ENCODE peak calls at places on chromosomes 1 and 21, in nine cellular contexts. F, G, T, V, Z, M, U, A and P are unnamed samples.

GRCh38 chr1:17419626-17420328 is 19.7 kb downstream of the RCC2 start:
- DNase-seq in A (peak; percentile 73), T (peak; percentile 36), G (peak; percentile 68), U (peak; percentile 81), V (peak; percentile 84), Z (peak; percentile 63), F (peak; percentile 34), M (peak; percentile 88), P (peak; percentile 65)

GRCh38 chr1:109570414-109570813 is 22.0 kb downstream of the GNAI3 start:
- DNase-seq in Z (peak; percentile 53), V (no peak), T (no peak), G (no peak), F (no peak), M (no peak), A (no peak), U (no peak), P (peak; percentile 67)

GRCh38 chr1:210085359-210085758 is 147.2 kb upstream of the SERTAD4 start:
- DNase-seq in G (no peak), V (no peak), Z (no peak), T (no peak), A (no peak), F (no peak), U (no peak), M (no peak), P (no peak)

GRCh38 chr1:179831852-179832699 is 45.5 kb downstream of the TOR1AIP2 start:
- DNase-seq in A (no peak), T (no peak), F (no peak), U (no peak), Z (peak; percentile 22), V (no peak), G (no peak), M (no peak), P (no peak)

GRCh38 chr1:232596666-232597303 is 33.1 kb downstream of the SIPA1L2 start:
- DNase-seq in T (no peak), M (no peak), U (no peak), Z (no peak), V (no peak), G (no peak), F (peak; percentile 62), A (no peak), P (no peak)

GRCh38 chr1:12600880-12601633 is 17.0 kb downstream of the DHRS3 start:
- DNase-seq in U (peak; percentile 38), A (no peak), V (peak; percentile 45), F (peak; percentile 17), Z (peak; percentile 39), T (peak; percentile 75), G (no peak), M (peak; percentile 71), P (no peak)

GRCh38 chr1:93734999-93735398 is 53.4 kb upstream of the BCAR3 start:
- DNase-seq in V (no peak), U (no peak), A (no peak), Z (no peak), T (peak; percentile 19), G (no peak), F (peak; percentile 45), M (no peak), P (no peak)

GRCh38 chr1:54459140-54459539 is 52.9 kb upstream of the SSBP3 start:
- DNase-seq in M (no peak), V (no peak), T (no peak), G (no peak), F (no peak), U (no peak), Z (no peak), A (no peak), P (peak; percentile 8)

GRCh38 chr1:89125571-89126233 is at the start of gene GBP2:
- DNase-seq in G (no peak), U (no peak), M (no peak), Z (no peak), T (peak; percentile 26), A (no peak), F (no peak), V (no peak), P (peak; percentile 85)

GRCh38 chr1:183287191-183287675 is 101.2 kb downstream of the LAMC2 start:
- DNase-seq in Z (no peak), F (no peak), T (no peak), M (no peak), G (peak; percentile 44), A (peak; percentile 36), V (no peak), U (peak; percentile 74), P (peak; percentile 94)

GRCh38 chr1:204313675-204314074 is 46.1 kb downstream of the PLEKHA6 start:
- DNase-seq in M (no peak), V (no peak), G (no peak), F (no peak), T (no peak), A (no peak), Z (no peak), U (no peak), P (peak; percentile 40)

GRCh38 chr21:16794944-16795343 is 717.9 kb upstream of the CXADR start:
- DNase-seq in M (no peak), F (no peak), T (peak; percentile 73), U (no peak), Z (no peak), V (no peak), G (no peak), A (peak; percentile 26), P (peak; percentile 82)

GRCh38 chr1:119286587-119287181 is 81.9 kb upstream of the HAO2 start:
- DNase-seq in U (no peak), T (peak; percentile 31), M (peak; percentile 65), A (no peak), G (no peak), F (peak; percentile 50), V (peak; percentile 53), Z (no peak), P (peak; percentile 38)

GRCh38 chr1:3673381-3674099 is 21.2 kb downstream of the TP73 start:
- DNase-seq in M (peak; percentile 9), Z (no peak), U (peak; percentile 3), T (no peak), V (no peak), G (no peak), F (peak; percentile 25), A (peak; percentile 1), P (no peak)

GRCh38 chr1:33260435-33260980 is 4.2 kb downstream of the ZNF362 start:
- DNase-seq in A (no peak), T (no peak), V (no peak), Z (no peak), M (no peak), U (no peak), F (no peak), G (no peak), P (no peak)

GRCh38 chr1:14598498-14599172 is at the start of gene KAZN:
- DNase-seq in A (peak; percentile 33), M (peak; percentile 73), V (peak; percentile 84), T (no peak), F (no peak), Z (no peak), U (peak; percentile 15), G (peak; percentile 35), P (peak; percentile 43)
- TF ChIP-seq CTCF in A (no peak), M (no peak), V (no peak), T (no peak), F (no peak), Z (no peak), U (no peak), G (no peak), P (no peak)

DNA sequence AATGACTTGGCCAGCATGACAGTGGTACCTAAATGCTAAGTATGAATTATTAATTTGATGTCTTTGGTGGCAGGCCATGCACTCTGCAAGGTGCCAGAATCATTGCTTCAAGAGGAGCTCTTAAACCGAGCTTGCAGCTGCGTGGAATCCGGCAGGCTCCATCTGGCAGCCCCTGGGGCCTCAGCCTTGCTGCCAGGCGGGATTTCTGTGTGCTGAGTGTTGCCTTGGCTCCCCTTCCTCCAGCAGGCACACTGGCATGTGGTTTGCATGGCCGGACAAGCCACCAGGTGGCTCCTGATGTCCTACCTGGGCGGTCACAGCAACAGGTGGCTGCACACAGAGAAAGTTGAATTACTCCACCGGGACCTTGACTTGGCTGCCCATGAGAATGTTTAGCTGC is 155.4 kb downstream of the URB2 start:
- DNase-seq in A (peak; percentile 15), G (no peak), Z (peak; percentile 38), U (peak; percentile 10), F (peak; percentile 17), V (no peak), M (peak; percentile 22), T (no peak), P (no peak)
- TF ChIP-seq CTCF in A (peak; percentile 7), G (no peak), Z (peak; percentile 1), U (peak; percentile 14), F (peak; percentile 14), V (no peak), M (no peak), T (no peak), P (no peak)

GRCh38 chr1:117308406-117308916 is 58.8 kb upstream of the MAN1A2 start:
- DNase-seq in V (no peak), F (no peak), U (no peak), G (no peak), T (no peak), M (no peak), A (no peak), Z (no peak), P (no peak)

GRCh38 chr1:117318011-117318410 is 49.2 kb upstream of the MAN1A2 start:
- DNase-seq in Z (no peak), A (no peak), V (no peak), F (no peak), U (no peak), M (no peak), T (no peak), G (no peak), P (no peak)

GRCh38 chr1:117318456-117318855 is 48.8 kb upstream of the MAN1A2 start:
- DNase-seq in G (no peak), V (no peak), F (no peak), U (no peak), T (no peak), A (no peak), M (no peak), Z (no peak), P (no peak)

GRCh38 chr1:117313555-117313954 is 53.7 kb upstream of the MAN1A2 start:
- DNase-seq in M (no peak), F (no peak), A (no peak), Z (no peak), U (no peak), V (no peak), T (no peak), G (no peak), P (no peak)

DNA sequence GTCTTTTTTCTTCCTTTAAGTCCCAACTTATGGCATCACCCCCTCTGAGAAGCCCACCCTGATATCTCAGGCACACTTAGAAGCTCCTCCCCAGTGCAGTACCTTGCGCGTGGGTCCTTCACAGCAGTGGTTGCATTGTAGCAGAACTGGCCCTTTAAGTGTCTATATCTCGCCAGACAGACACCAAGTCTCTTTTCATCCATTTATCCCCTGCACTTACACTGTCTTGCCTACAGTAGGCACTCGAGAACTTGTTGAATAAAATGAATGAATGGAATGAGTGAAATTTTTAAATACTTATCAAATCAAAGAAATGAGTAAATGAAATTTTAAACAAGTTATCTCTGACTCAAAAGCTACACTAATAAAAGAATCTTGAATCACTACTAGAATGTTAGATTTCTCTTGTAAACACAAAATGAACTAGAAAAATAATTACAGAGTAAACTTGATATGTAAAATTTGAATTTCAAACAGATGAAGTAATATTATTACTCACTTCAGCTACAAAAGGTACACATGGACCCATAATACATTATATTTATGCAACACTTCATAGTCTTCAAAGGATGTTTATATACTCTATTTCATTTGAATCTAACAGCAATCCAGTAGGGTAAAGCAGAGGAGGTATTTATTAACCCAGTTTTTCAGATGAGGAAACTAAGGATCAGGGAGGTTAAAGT is 54.7 kb upstream of the MAN1A2 start:
- DNase-seq in F (peak; percentile 42), T (peak; percentile 42), M (no peak), V (no peak), Z (no peak), A (no peak), G (no peak), U (no peak), P (peak; percentile 63)
- TF ChIP-seq CTCF in F (peak; percentile 80), T (peak; percentile 24), M (no peak), V (peak; percentile 17), Z (peak; percentile 8), A (no peak), G (no peak), U (peak; percentile 34), P (peak; percentile 76)

GRCh38 chr1:95116666-95117206 is 419 bp upstream of the TLCD4 start:
- DNase-seq in F (peak; percentile 44), V (peak; percentile 70), A (peak; percentile 29), T (peak; percentile 80), Z (peak; percentile 71), G (peak; percentile 59), U (peak; percentile 38), M (peak; percentile 73), P (peak; percentile 25)
- TF ChIP-seq CTCF in F (peak; percentile 76), V (peak; percentile 67), A (peak; percentile 46), T (peak; percentile 61), Z (peak; percentile 2), G (peak; percentile 41), U (peak; percentile 52), M (peak; percentile 58), P (peak; percentile 30)